ENCODE peak calls at places on chromosome 10, in nine cellular contexts. A is H9; X is stimulated activated CD8-positive, alpha-beta memory T cell treated with anti-CD3 and anti-CD28 coated beads, Interleukin-2, amount 100 ng/mL, for 48 hours; P is fibroblast of gingiva; Z is cardiac fibroblast; M is epithelial cell of esophagus; S is activated CD8-positive, alpha-beta memory T cell treated with anti-CD3 and anti-CD28 coated beads, Interleukin-2, amount 50 U/mL, for 4 hours; V is left ventricle myocardium superior; K is activated effector memory CD4-positive, alpha-beta T cell treated with Interleukin-2 at 50 U/mL for 16 hours. W is an unnamed sample.

GRCh38 chr10:126350216-126350992 is 37.9 kb downstream of the ADAM12 start:
- DNase-seq in Z (peak; percentile 92), S (no peak), P (peak; percentile 48), A (no peak), K (no peak), M (peak; percentile 97), V (no peak), X (no peak), W (no peak)

GRCh38 chr10:71587941-71588573 is 131.5 kb downstream of the C10orf105 start:
- DNase-seq in K (no peak), P (no peak), S (no peak), V (no peak), M (no peak), X (no peak), Z (no peak), A (no peak), W (no peak)

GRCh38 chr10:13784067-13784466 is 197.3 kb downstream of the PRPF18 start:
- DNase-seq in Z (no peak), V (no peak), A (peak; percentile 41), S (no peak), K (no peak), X (no peak), M (peak; percentile 41), P (no peak), W (no peak)

GRCh38 chr10:14953452-14954000 is 370 bp downstream of the DCLRE1C start:
- DNase-seq in P (peak; percentile 65), M (peak; percentile 51), X (no peak), Z (peak; percentile 70), V (peak; percentile 62), K (no peak), S (no peak), A (no peak), W (no peak)

GRCh38 chr10:113007821-113008220 is 57.8 kb downstream of the TCF7L2 start:
- DNase-seq in Z (no peak), X (no peak), P (peak; percentile 22), K (no peak), M (no peak), A (no peak), S (no peak), V (no peak), W (no peak)

GRCh38 chr10:19917756-19918478 is 101.7 kb downstream of the PLXDC2 start:
- DNase-seq in A (no peak), V (no peak), M (no peak), X (no peak), K (no peak), P (no peak), S (no peak), Z (peak; percentile 25), W (no peak)

GRCh38 chr10:11237571-11237970 is 219.9 kb downstream of the CELF2 start:
- DNase-seq in P (no peak), K (no peak), X (peak; percentile 54), S (peak; percentile 63), Z (no peak), V (no peak), A (no peak), M (no peak), W (peak; percentile 65)

GRCh38 chr10:21473135-21473534 is 52.3 kb downstream of the SKIDA1 start:
- DNase-seq in V (no peak), A (peak; percentile 79), S (no peak), Z (no peak), X (no peak), M (no peak), P (no peak), K (no peak), W (no peak)

GRCh38 chr10:113895018-113895417 is 40.6 kb downstream of the NHLRC2 start:
- DNase-seq in K (no peak), P (peak; percentile 57), S (no peak), M (peak; percentile 79), V (no peak), Z (peak; percentile 73), A (no peak), X (no peak), W (no peak)

GRCh38 chr10:37067576-37067975 is 57.8 kb upstream of the ANKRD30A start:
- DNase-seq in Z (peak; percentile 1), P (no peak), S (no peak), X (no peak), A (no peak), V (no peak), M (no peak), K (no peak), W (no peak)

GRCh38 chr10:126247454-126247975 is 140.8 kb downstream of the ADAM12 start:
- DNase-seq in M (peak; percentile 95), K (no peak), Z (peak; percentile 100), V (peak; percentile 65), X (no peak), A (no peak), P (peak; percentile 94), S (no peak), W (no peak)

GRCh38 chr10:86443069-86443468 is 76.5 kb upstream of the GRID1 start:
- DNase-seq in M (no peak), S (no peak), X (no peak), V (no peak), A (no peak), K (no peak), Z (peak; percentile 64), P (peak; percentile 24), W (no peak)

GRCh38 chr10:51397695-51398094 is 301.7 kb downstream of the CSTF2T start:
- DNase-seq in M (peak; percentile 88), P (peak; percentile 46), Z (peak; percentile 89), A (no peak), X (no peak), K (no peak), V (peak; percentile 63), S (no peak), W (no peak)

GRCh38 chr10:132580617-132581016 is 43.0 kb downstream of the INPP5A start:
- DNase-seq in X (no peak), A (no peak), M (no peak), P (no peak), V (no peak), Z (no peak), S (no peak), K (no peak), W (no peak)

GRCh38 chr10:118594392-118595063 is 920 bp downstream of the PRLHR start:
- DNase-seq in Z (peak; percentile 35), K (no peak), V (peak; percentile 53), X (peak; percentile 16), P (no peak), M (peak; percentile 59), S (peak; percentile 39), A (peak; percentile 97), W (no peak)

GRCh38 chr10:100531761-100532160 is 2.1 kb upstream of the NDUFB8 start:
- DNase-seq in K (no peak), A (no peak), V (no peak), Z (no peak), M (no peak), S (no peak), P (no peak), X (no peak), W (no peak)

GRCh38 chr10:121307411-121307980 is 290.7 kb downstream of the FGFR2 start:
- DNase-seq in V (no peak), S (no peak), Z (no peak), X (no peak), P (no peak), A (no peak), K (no peak), M (peak; percentile 95), W (no peak)

GRCh38 chr10:99224766-99225165 is 10.9 kb downstream of the HPSE2 start:
- DNase-seq in V (no peak), M (peak; percentile 29), P (no peak), S (no peak), X (no peak), A (no peak), Z (no peak), K (no peak), W (no peak)

GRCh38 chr10:65194131-65194530 is 1672.9 kb downstream of the REEP3 start:
- DNase-seq in S (no peak), P (no peak), K (no peak), Z (peak; percentile 4), X (no peak), M (peak; percentile 43), V (no peak), A (no peak), W (no peak)

GRCh38 chr10:76333801-76334200 is 902.4 kb downstream of the LRMDA start:
- DNase-seq in Z (no peak), A (no peak), P (no peak), X (no peak), M (no peak), V (no peak), K (no peak), S (no peak), W (no peak)

GRCh38 chr10:29860159-29860558 is 199.2 kb downstream of the JCAD start:
- DNase-seq in M (peak; percentile 24), K (no peak), P (peak; percentile 65), S (no peak), Z (no peak), V (no peak), A (no peak), X (no peak), W (no peak)

GRCh38 chr10:102115775-102116174 is 4.4 kb downstream of the LDB1 start:
- DNase-seq in P (no peak), S (no peak), V (no peak), M (no peak), K (no peak), A (no peak), Z (no peak), X (no peak), W (no peak)

GRCh38 chr10:96570512-96570911 is 16.3 kb downstream of the TM9SF3 start:
- DNase-seq in K (no peak), P (no peak), A (no peak), X (no peak), Z (no peak), V (no peak), M (no peak), S (no peak), W (no peak)

GRCh38 chr10:123687758-123688157 is 21.6 kb downstream of the GPR26 start:
- DNase-seq in V (no peak), M (no peak), K (no peak), P (no peak), S (no peak), Z (no peak), A (peak; percentile 66), X (no peak), W (no peak)

GRCh38 chr10:59668081-59668480 is 41.6 kb downstream of the SLC16A9 start:
- DNase-seq in P (no peak), V (no peak), A (no peak), M (no peak), X (no peak), S (no peak), Z (no peak), K (no peak), W (no peak)

W was measured in stimulated activated effector memory CD8-positive, alpha-beta T cell treated with anti-CD3 and anti-CD28 coated beads, Interleukin-12 subunit alpha, Interleukin-12 subunit beta, amount 100 ng/mL, for 72 hours.